ENCODE peak calls at places on chromosomes 5 and 9, in six cellular contexts. One of them, this sample, is unnamed.
A peak's percentile ranks its signal among the peaks of the same experiment; 100 is the strongest.

GRCh38 chr9:81586786-81587185 is 102.6 kb downstream of the TLE1 start:
- DNase-seq in foreskin fibroblast: no peak
- DNase-seq in bronchial epithelial cell: no peak
- DNase-seq in Calu3: no peak
- DNase-seq in ecto neural progenitor cell: no peak
- DNase-seq in fibroblast of gingiva: no peak
- DNase-seq in this sample: no peak

GRCh38 chr5:149264432-149265069 is 7.1 kb upstream of the AFAP1L1 start:
- DNase-seq in foreskin fibroblast: no peak
- DNase-seq in bronchial epithelial cell: peak; percentile 61
- DNase-seq in Calu3: peak; percentile 84
- DNase-seq in ecto neural progenitor cell: peak; percentile 52
- DNase-seq in fibroblast of gingiva: no peak
- DNase-seq in this sample: no peak

GRCh38 chr9:124218438-124219289 is 39.1 kb upstream of the NEK6 start:
- DNase-seq in foreskin fibroblast: peak; percentile 68
- DNase-seq in bronchial epithelial cell: peak; percentile 67
- DNase-seq in Calu3: peak; percentile 62
- DNase-seq in ecto neural progenitor cell: no peak
- DNase-seq in fibroblast of gingiva: no peak
- DNase-seq in this sample: peak; percentile 72

GRCh38 chr9:133119039-133119438 is 2.0 kb downstream of the RALGDS start:
- DNase-seq in foreskin fibroblast: no peak
- DNase-seq in bronchial epithelial cell: no peak
- DNase-seq in Calu3: no peak
- DNase-seq in ecto neural progenitor cell: no peak
- DNase-seq in fibroblast of gingiva: no peak
- DNase-seq in this sample: no peak

GRCh38 chr5:142024771-142025304 is 12.0 kb upstream of the GNPDA1 start:
- DNase-seq in foreskin fibroblast: peak; percentile 94
- DNase-seq in bronchial epithelial cell: peak; percentile 76
- DNase-seq in Calu3: peak; percentile 85
- DNase-seq in ecto neural progenitor cell: peak; percentile 93
- DNase-seq in fibroblast of gingiva: peak; percentile 83
- DNase-seq in this sample: peak; percentile 91

GRCh38 chr5:99025298-99026045 is 96.7 kb upstream of the CHD1 start:
- DNase-seq in foreskin fibroblast: no peak
- DNase-seq in bronchial epithelial cell: no peak
- DNase-seq in Calu3: peak; percentile 56
- DNase-seq in ecto neural progenitor cell: no peak
- DNase-seq in fibroblast of gingiva: no peak
- DNase-seq in this sample: no peak

GRCh38 chr5:140318778-140319177 is 15.9 kb upstream of the PFDN1 start:
- DNase-seq in foreskin fibroblast: no peak
- DNase-seq in bronchial epithelial cell: no peak
- DNase-seq in Calu3: no peak
- DNase-seq in ecto neural progenitor cell: no peak
- DNase-seq in fibroblast of gingiva: no peak
- DNase-seq in this sample: no peak

GRCh38 chr9:76302947-76303550 is 91.2 kb downstream of the RFK start:
- DNase-seq in foreskin fibroblast: peak; percentile 69
- DNase-seq in bronchial epithelial cell: peak; percentile 44
- DNase-seq in Calu3: no peak
- DNase-seq in ecto neural progenitor cell: no peak
- DNase-seq in fibroblast of gingiva: peak; percentile 54
- DNase-seq in this sample: no peak

GRCh38 chr9:107336718-107337360 is 53.8 kb downstream of the RAD23B start:
- DNase-seq in foreskin fibroblast: peak; percentile 87
- DNase-seq in bronchial epithelial cell: peak; percentile 82
- DNase-seq in Calu3: peak; percentile 44
- DNase-seq in ecto neural progenitor cell: no peak
- DNase-seq in fibroblast of gingiva: peak; percentile 84
- DNase-seq in this sample: no peak

GRCh38 chr5:134506054-134507039 is 19.1 kb upstream of the JADE2 start:
- DNase-seq in foreskin fibroblast: peak; percentile 56
- DNase-seq in bronchial epithelial cell: no peak
- DNase-seq in Calu3: peak; percentile 97
- DNase-seq in ecto neural progenitor cell: peak; percentile 59
- DNase-seq in fibroblast of gingiva: peak; percentile 52
- DNase-seq in this sample: no peak

GRCh38 chr5:109830955-109831502 is 141.3 kb downstream of the MAN2A1 start:
- DNase-seq in foreskin fibroblast: peak; percentile 75
- DNase-seq in bronchial epithelial cell: peak; percentile 47
- DNase-seq in Calu3: no peak
- DNase-seq in ecto neural progenitor cell: no peak
- DNase-seq in fibroblast of gingiva: no peak
- DNase-seq in this sample: no peak

GRCh38 chr5:31182146-31182545 is 11.3 kb upstream of the CDH6 start:
- DNase-seq in foreskin fibroblast: no peak
- DNase-seq in bronchial epithelial cell: no peak
- DNase-seq in Calu3: no peak
- DNase-seq in ecto neural progenitor cell: no peak
- DNase-seq in fibroblast of gingiva: no peak
- DNase-seq in this sample: no peak

GRCh38 chr9:128120061-128120740 is 7.3 kb downstream of the PTGES2 start:
- DNase-seq in foreskin fibroblast: no peak
- DNase-seq in bronchial epithelial cell: no peak
- DNase-seq in Calu3: no peak
- DNase-seq in ecto neural progenitor cell: no peak
- DNase-seq in fibroblast of gingiva: no peak
- DNase-seq in this sample: peak; percentile 59

GRCh38 chr5:112419596-112420110 is 576 bp upstream of the EPB41L4A start:
- DNase-seq in foreskin fibroblast: peak; percentile 50
- DNase-seq in bronchial epithelial cell: peak; percentile 51
- DNase-seq in Calu3: peak; percentile 79
- DNase-seq in ecto neural progenitor cell: peak; percentile 79
- DNase-seq in fibroblast of gingiva: peak; percentile 19
- DNase-seq in this sample: peak; percentile 79

GRCh38 chr5:73264626-73265025 is 91.6 kb downstream of the TMEM174 start:
- DNase-seq in foreskin fibroblast: no peak
- DNase-seq in bronchial epithelial cell: no peak
- DNase-seq in Calu3: no peak
- DNase-seq in ecto neural progenitor cell: no peak
- DNase-seq in fibroblast of gingiva: no peak
- DNase-seq in this sample: no peak

GRCh38 chr9:68709291-68709970 is 4.4 kb downstream of the PIP5K1B start:
- DNase-seq in foreskin fibroblast: no peak
- DNase-seq in bronchial epithelial cell: no peak
- DNase-seq in Calu3: no peak
- DNase-seq in ecto neural progenitor cell: no peak
- DNase-seq in fibroblast of gingiva: no peak
- DNase-seq in this sample: no peak

GRCh38 chr5:150323819-150324218 is 21.1 kb upstream of the ARSI start:
- DNase-seq in foreskin fibroblast: no peak
- DNase-seq in bronchial epithelial cell: no peak
- DNase-seq in Calu3: no peak
- DNase-seq in ecto neural progenitor cell: no peak
- DNase-seq in fibroblast of gingiva: no peak
- DNase-seq in this sample: no peak

GRCh38 chr5:142432961-142433360 is 108.1 kb upstream of the SPRY4 start:
- DNase-seq in foreskin fibroblast: no peak
- DNase-seq in bronchial epithelial cell: no peak
- DNase-seq in Calu3: peak; percentile 11
- DNase-seq in ecto neural progenitor cell: no peak
- DNase-seq in fibroblast of gingiva: no peak
- DNase-seq in this sample: no peak

GRCh38 chr9:89309608-89310485 is 1.1 kb upstream of the CKS2 start:
- DNase-seq in foreskin fibroblast: peak; percentile 17
- DNase-seq in bronchial epithelial cell: peak; percentile 10
- DNase-seq in Calu3: peak; percentile 9
- DNase-seq in ecto neural progenitor cell: no peak
- DNase-seq in fibroblast of gingiva: no peak
- DNase-seq in this sample: no peak

GRCh38 chr5:164555809-164556208 is 1050.4 kb downstream of the MAT2B start:
- DNase-seq in foreskin fibroblast: no peak
- DNase-seq in bronchial epithelial cell: peak; percentile 85
- DNase-seq in Calu3: no peak
- DNase-seq in ecto neural progenitor cell: no peak
- DNase-seq in fibroblast of gingiva: no peak
- DNase-seq in this sample: no peak